ENCODE peak calls at places on chromosomes 12 and 14, in seven cellular contexts. E is B cell, X is heart right ventricle, R is Peyer's patch, G is AG04450, L is mesothelial cell of epicardium, T is endothelial cell. J is an unnamed sample.

GRCh38 chr12:109738878-109739665 is 25.4 kb downstream of the FAM222A start:
- DNase-seq in E (peak), X (no peak), R (peak), G (no peak), L (no peak), T (no peak), J (peak)

GRCh38 chr14:99188721-99189120 is 83.3 kb downstream of the BCL11B start:
- DNase-seq in E (no peak), X (no peak), R (no peak), G (no peak), L (no peak), T (peak), J (no peak)

GRCh38 chr12:46523863-46524770 is 151.5 kb upstream of the SLC38A2 start:
- DNase-seq in E (no peak), X (no peak), R (no peak), G (peak), L (no peak), T (no peak), J (peak)

GRCh38 chr12:68348419-68348818 is 16.3 kb upstream of the MDM1 start:
- DNase-seq in E (no peak), X (no peak), R (no peak), G (no peak), L (no peak), T (no peak), J (no peak)

GRCh38 chr12:29783773-29784666 is at the start of gene TMTC1:
- DNase-seq in E (no peak), X (peak), R (peak), G (no peak), L (peak), T (peak), J (no peak)

GRCh38 chr14:39581474-39581873 is 149.2 kb upstream of the FBXO33 start:
- DNase-seq in E (no peak), X (no peak), R (no peak), G (no peak), L (no peak), T (no peak), J (no peak)

GRCh38 chr14:75643985-75644384 is 16.7 kb downstream of the ERG28 start:
- DNase-seq in E (no peak), X (no peak), R (no peak), G (no peak), L (no peak), T (no peak), J (no peak)

GRCh38 chr12:130357729-130358330 is 20.1 kb downstream of the PIWIL1 start:
- DNase-seq in E (no peak), X (no peak), R (no peak), G (no peak), L (no peak), T (no peak), J (no peak)

GRCh38 chr14:102187044-102187443 is 47.3 kb downstream of the WDR20 start:
- DNase-seq in E (no peak), X (no peak), R (no peak), G (peak), L (no peak), T (no peak), J (peak)

GRCh38 chr14:21090194-21090939 is 8.1 kb downstream of the ZNF219 start:
- DNase-seq in E (no peak), X (peak), R (no peak), G (no peak), L (peak), T (peak), J (no peak)

GRCh38 chr12:4939418-4940023 is 29.8 kb downstream of the KCNA1 start:
- DNase-seq in E (no peak), X (no peak), R (no peak), G (no peak), L (no peak), T (no peak), J (no peak)

GRCh38 chr14:72120315-72120714 is 188.1 kb downstream of the RGS6 start:
- DNase-seq in E (no peak), X (no peak), R (no peak), G (no peak), L (no peak), T (no peak), J (no peak)

GRCh38 chr12:117563007-117563406 is 201.6 kb upstream of the NOS1 start:
- DNase-seq in E (no peak), X (no peak), R (no peak), G (no peak), L (no peak), T (no peak), J (no peak)

GRCh38 chr12:105275997-105276760 is 40.2 kb upstream of the APPL2 start:
- DNase-seq in E (no peak), X (no peak), R (no peak), G (no peak), L (no peak), T (no peak), J (no peak)

GRCh38 chr12:115857923-115858322 is 419.6 kb downstream of the MED13L start:
- DNase-seq in E (no peak), X (no peak), R (no peak), G (no peak), L (no peak), T (no peak), J (no peak)

GRCh38 chr14:104249706-104250105 is 111.3 kb downstream of the KIF26A start:
- DNase-seq in E (peak), X (no peak), R (no peak), G (no peak), L (no peak), T (no peak), J (no peak)

GRCh38 chr14:24630872-24631477 is 3.0 kb downstream of the GZMB start:
- DNase-seq in E (no peak), X (no peak), R (no peak), G (no peak), L (no peak), T (no peak), J (no peak)

GRCh38 chr12:30197392-30198047 is 413.8 kb upstream of the TMTC1 start:
- DNase-seq in E (no peak), X (no peak), R (no peak), G (peak), L (no peak), T (no peak), J (no peak)

GRCh38 chr12:131493068-131493826 is 217.6 kb upstream of the SFSWAP start:
- DNase-seq in E (no peak), X (no peak), R (no peak), G (no peak), L (no peak), T (no peak), J (no peak)

GRCh38 chr12:51390457-51391046 is 654 bp downstream of the GALNT6 start:
- DNase-seq in E (no peak), X (no peak), R (no peak), G (no peak), L (no peak), T (no peak), J (no peak)

DNA sequence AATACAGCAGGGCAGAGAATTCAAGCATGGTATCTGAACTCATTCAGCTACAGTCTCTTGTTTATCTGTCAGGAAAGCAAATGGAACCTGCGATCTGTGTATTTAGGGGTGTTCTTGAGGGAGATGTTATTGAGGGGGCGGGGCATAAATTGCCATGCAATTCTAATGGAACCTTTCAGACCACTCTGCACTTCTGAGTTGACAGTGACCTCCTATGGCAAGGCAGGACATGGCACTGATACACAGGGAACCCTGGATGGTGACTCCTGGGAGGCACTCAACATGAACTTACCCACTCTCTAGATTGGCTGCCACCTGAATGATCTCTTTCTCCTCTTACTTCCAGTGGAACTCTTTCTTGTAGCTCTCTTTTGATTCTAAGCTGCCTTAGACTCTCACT is 787.3 kb downstream of the VRK1 start:
- DNase-seq in E (no peak), X (no peak), R (no peak), G (no peak), L (no peak), T (peak), J (no peak)
- TF ChIP-seq CTCF in E (no peak), X (no peak), R (no peak), G (no peak), L (no peak), T (no peak), J (no peak)

GRCh38 chr14:106107703-106108102 is 581.3 kb downstream of the TMEM121 start:
- DNase-seq in E (no peak), X (no peak), R (no peak), G (no peak), L (no peak), T (no peak), J (no peak)
- TF ChIP-seq CTCF in E (no peak), X (no peak), R (no peak), G (no peak), L (no peak), T (no peak), J (no peak)

DNA sequence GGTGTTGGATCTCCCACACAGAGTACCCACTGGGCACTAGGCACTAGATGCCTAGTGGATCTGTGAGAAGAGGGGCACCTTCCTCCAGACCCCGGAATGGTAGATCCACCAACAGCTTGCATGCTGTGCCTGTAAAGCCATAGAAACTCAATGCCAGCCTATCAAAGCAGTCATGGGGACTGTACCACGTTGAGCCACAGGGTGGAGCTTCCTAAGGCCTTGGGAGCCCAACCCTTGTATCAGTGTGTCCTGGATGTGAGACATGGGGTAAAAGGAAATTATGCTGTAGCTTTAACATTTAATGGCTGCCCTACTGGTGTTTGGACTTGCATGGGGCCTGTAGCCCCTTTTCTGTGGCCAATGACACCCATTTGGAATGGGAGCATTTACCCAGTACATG is 1024.9 kb downstream of the TMEM121 start:
- DNase-seq in E (no peak), X (no peak), R (no peak), G (no peak), L (no peak), T (no peak), J (no peak)
- TF ChIP-seq CTCF in E (no peak), X (no peak), R (no peak), G (no peak), L (no peak), T (no peak), J (no peak)

GRCh38 chr12:78392918-78393317 is 471.7 kb upstream of the SYT1 start:
- DNase-seq in E (no peak), X (no peak), R (no peak), G (no peak), L (no peak), T (no peak), J (peak)
- TF ChIP-seq CTCF in E (no peak), X (no peak), R (no peak), G (peak), L (no peak), T (no peak), J (peak)

DNA sequence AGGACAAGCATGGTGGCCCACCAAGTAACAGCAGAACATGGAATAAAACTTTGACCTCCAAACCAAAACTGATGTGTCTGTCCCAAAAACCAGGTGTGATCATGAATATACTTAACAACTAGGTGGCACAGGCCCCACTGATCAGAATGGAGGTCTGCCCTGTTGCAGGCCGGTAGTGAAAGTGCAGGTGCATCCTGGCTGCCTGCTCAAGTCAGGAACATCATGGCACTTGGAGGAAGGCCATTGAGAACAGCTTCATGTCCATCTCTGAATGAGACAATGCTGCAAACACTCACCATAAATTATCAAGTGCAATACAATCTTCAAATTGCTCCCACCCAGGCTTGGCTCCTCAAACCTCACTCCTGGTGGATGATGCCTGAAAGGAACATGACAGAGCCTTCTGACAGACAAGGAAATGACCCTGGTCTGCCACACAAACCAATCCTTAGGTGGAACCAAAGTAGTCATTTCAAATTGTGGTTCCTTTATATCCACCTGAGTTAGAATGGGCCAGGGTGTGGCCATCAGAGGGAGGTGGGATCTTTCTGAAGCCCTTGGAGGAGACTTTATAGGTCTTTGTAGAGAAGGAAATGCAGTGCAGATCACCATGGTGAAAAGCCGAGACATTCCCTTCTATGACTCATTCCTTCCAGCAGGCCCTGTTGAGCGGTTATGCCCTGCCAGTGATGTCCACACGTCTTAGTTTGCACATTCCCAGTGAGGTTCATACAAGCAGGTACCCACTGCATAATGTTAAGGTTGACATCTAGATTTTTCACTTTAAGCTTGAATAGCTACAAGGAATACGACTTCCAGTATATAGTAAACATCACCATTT is 36.0 kb downstream of the EGLN3 start:
- DNase-seq in E (no peak), X (no peak), R (no peak), G (no peak), L (no peak), T (no peak), J (peak)
- TF ChIP-seq CTCF in E (no peak), X (no peak), R (no peak), G (no peak), L (no peak), T (no peak), J (no peak)

J was measured in HFFc6.